ENCODE peak calls at places on chromosome 5, in nine cellular contexts. J is ovary, V is GM18507, D is NCI-H1417, W is AG09309, Y is fibroblast of pulmonary artery, G is RKO, P is NCI-H774, R is GM12892. O is an unnamed sample.

GRCh38 chr5:149420509-149421371 is 41.6 kb upstream of the IL17B start:
- DNase-seq in J (peak; percentile 68), V (no peak), D (no peak), W (no peak), Y (peak; percentile 64), G (no peak), P (no peak), R (no peak), O (no peak)

GRCh38 chr5:150783422-150783928 is 4.9 kb downstream of the SMIM3 start:
- DNase-seq in J (peak; percentile 68), V (no peak), D (no peak), W (peak; percentile 97), Y (peak; percentile 92), G (no peak), P (peak; percentile 82), R (no peak), O (peak; percentile 18)

GRCh38 chr5:13921573-13921972 is 22.9 kb downstream of the DNAH5 start:
- DNase-seq in J (no peak), V (no peak), D (no peak), W (no peak), Y (no peak), G (no peak), P (no peak), R (no peak), O (no peak)

GRCh38 chr5:43634621-43635020 is 31.6 kb downstream of the NNT start:
- DNase-seq in J (no peak), V (no peak), D (no peak), W (no peak), Y (no peak), G (no peak), P (no peak), R (no peak), O (no peak)

GRCh38 chr5:175443514-175444059 is 395 bp downstream of the DRD1 start:
- DNase-seq in J (no peak), V (no peak), D (no peak), W (no peak), Y (no peak), G (no peak), P (no peak), R (no peak), O (no peak)

GRCh38 chr5:164002214-164002613 is 496.8 kb downstream of the MAT2B start:
- DNase-seq in J (no peak), V (no peak), D (no peak), W (no peak), Y (no peak), G (no peak), P (no peak), R (no peak), O (no peak)

GRCh38 chr5:138925090-138925635 is 50.0 kb upstream of the LRRTM2 start:
- DNase-seq in J (no peak), V (no peak), D (no peak), W (no peak), Y (peak; percentile 55), G (no peak), P (no peak), R (no peak), O (no peak)

GRCh38 chr5:158026248-158027031 is 167.5 kb upstream of the CLINT1 start:
- DNase-seq in J (peak; percentile 21), V (no peak), D (no peak), W (peak; percentile 89), Y (peak; percentile 3), G (no peak), P (no peak), R (no peak), O (no peak)

GRCh38 chr5:2030131-2030530 is 147.4 kb upstream of the IRX4 start:
- DNase-seq in J (no peak), V (no peak), D (no peak), W (no peak), Y (no peak), G (no peak), P (no peak), R (no peak), O (no peak)

GRCh38 chr5:1291611-1292080 is 3.2 kb downstream of the TERT start:
- DNase-seq in J (no peak), V (no peak), D (peak; percentile 87), W (no peak), Y (no peak), G (no peak), P (peak; percentile 53), R (no peak), O (no peak)

GRCh38 chr5:83069406-83069805 is 7.8 kb downstream of the TMEM167A start:
- DNase-seq in J (no peak), V (no peak), D (no peak), W (no peak), Y (peak; percentile 24), G (no peak), P (no peak), R (no peak), O (no peak)

GRCh38 chr5:76535577-76535976 is 87.6 kb downstream of the F2RL2 start:
- DNase-seq in J (no peak), V (no peak), D (no peak), W (no peak), Y (no peak), G (no peak), P (no peak), R (no peak), O (no peak)

GRCh38 chr5:88984040-88984439 is 101.1 kb upstream of the MEF2C start:
- DNase-seq in J (no peak), V (no peak), D (no peak), W (no peak), Y (no peak), G (no peak), P (peak; percentile 50), R (no peak), O (no peak)

GRCh38 chr5:17151686-17152085 is 65.7 kb upstream of the BASP1 start:
- DNase-seq in J (no peak), V (no peak), D (no peak), W (no peak), Y (no peak), G (no peak), P (no peak), R (no peak), O (no peak)

GRCh38 chr5:120258123-120258522 is 206.0 kb upstream of the PRR16 start:
- DNase-seq in J (no peak), V (no peak), D (no peak), W (no peak), Y (peak; percentile 61), G (no peak), P (no peak), R (no peak), O (no peak)

GRCh38 chr5:137896560-137896959 is 7.3 kb downstream of the PKD2L2 start:
- DNase-seq in J (no peak), V (no peak), D (no peak), W (no peak), Y (no peak), G (no peak), P (no peak), R (no peak), O (no peak)

GRCh38 chr5:6029811-6030271 is 348.5 kb downstream of the MED10 start:
- DNase-seq in J (no peak), V (no peak), D (no peak), W (no peak), Y (no peak), G (no peak), P (no peak), R (no peak), O (no peak)

GRCh38 chr5:93510626-93511420 is 70.2 kb downstream of the NR2F1-AS1 start:
- DNase-seq in J (no peak), V (no peak), D (no peak), W (no peak), Y (peak; percentile 29), G (no peak), P (no peak), R (no peak), O (no peak)

GRCh38 chr5:128825826-128826225 is 139.5 kb upstream of the SLC27A6 start:
- DNase-seq in J (no peak), V (no peak), D (no peak), W (no peak), Y (peak; percentile 83), G (peak; percentile 29), P (no peak), R (no peak), O (no peak)

GRCh38 chr5:54249210-54250028 is 61.0 kb downstream of the ARL15 start:
- DNase-seq in J (no peak), V (no peak), D (peak; percentile 89), W (no peak), Y (no peak), G (no peak), P (no peak), R (no peak), O (peak; percentile 64)

GRCh38 chr5:5316333-5316732 is 106.1 kb upstream of the ICE1 start:
- DNase-seq in J (no peak), V (no peak), D (no peak), W (peak; percentile 44), Y (no peak), G (no peak), P (no peak), R (no peak), O (no peak)

GRCh38 chr5:165370772-165371171 is 1865.4 kb downstream of the MAT2B start:
- DNase-seq in J (no peak), V (no peak), D (no peak), W (no peak), Y (no peak), G (no peak), P (no peak), R (no peak), O (no peak)

GRCh38 chr5:109905906-109906305 is 216.2 kb downstream of the MAN2A1 start:
- DNase-seq in J (no peak), V (no peak), D (no peak), W (no peak), Y (no peak), G (no peak), P (no peak), R (no peak), O (no peak)

GRCh38 chr5:24598926-24599325 is 45.9 kb downstream of the CDH10 start:
- DNase-seq in J (no peak), V (no peak), D (peak; percentile 31), W (no peak), Y (no peak), G (no peak), P (no peak), R (no peak), O (no peak)

O was measured in BE2C.